ENCODE peak calls at places on chromosomes 12 and 14, in nine cellular contexts. N, L, Y, O, U, X, V, B and P are unnamed samples.

GRCh38 chr14:92677087-92677668 is 71.2 kb downstream of the LGMN start:
- DNase-seq in U (peak), N (no peak), L (no peak), X (no peak), V (no peak), O (peak), Y (no peak), B (peak), P (no peak)

GRCh38 chr12:9760699-9761406 is at the start of gene CD69:
- DNase-seq in U (peak), N (no peak), X (no peak), V (no peak), Y (no peak), B (peak), L (no peak), O (peak), P (peak)

GRCh38 chr12:3071107-3071506 is 6.1 kb upstream of the TSPAN9 start:
- DNase-seq in N (no peak), L (no peak), V (no peak), X (no peak), O (no peak), U (no peak), Y (no peak), B (no peak), P (no peak)

GRCh38 chr12:15721716-15722115 is 67.5 kb downstream of the EPS8 start:
- DNase-seq in O (no peak), X (no peak), V (no peak), L (no peak), U (no peak), Y (no peak), N (peak), B (no peak), P (no peak)

GRCh38 chr12:28610401-28611114 is 420.3 kb downstream of the CCDC91 start:
- DNase-seq in B (no peak), L (no peak), V (no peak), N (no peak), O (no peak), X (no peak), Y (no peak), U (no peak), P (no peak)

GRCh38 chr14:51070732-51071131 is 24.2 kb downstream of the TRIM9 start:
- DNase-seq in B (no peak), N (no peak), L (no peak), Y (no peak), X (no peak), U (no peak), O (no peak), V (no peak), P (no peak)

GRCh38 chr12:115135800-115136211 is 451.8 kb upstream of the TBX3 start:
- DNase-seq in L (peak), O (no peak), N (peak), U (no peak), Y (no peak), V (no peak), B (no peak), X (peak), P (no peak)

GRCh38 chr12:56993346-56993745 is 13.0 kb downstream of the ZBTB39 start:
- DNase-seq in B (no peak), O (peak), X (no peak), Y (no peak), L (no peak), V (no peak), N (no peak), U (no peak), P (no peak)

GRCh38 chr14:79972230-79972629 is 239.1 kb downstream of the DIO2 start:
- DNase-seq in N (no peak), L (no peak), B (no peak), Y (no peak), V (no peak), X (no peak), O (no peak), U (no peak), P (no peak)

GRCh38 chr14:89902876-89903275 is 51.7 kb downstream of the EFCAB11 start:
- DNase-seq in V (no peak), X (no peak), Y (no peak), U (no peak), N (no peak), O (no peak), B (no peak), L (no peak), P (no peak)

GRCh38 chr14:24065408-24065807 is 6.0 kb upstream of the CPNE6 start:
- DNase-seq in V (no peak), N (no peak), O (no peak), Y (no peak), X (no peak), L (no peak), U (no peak), B (no peak), P (no peak)

GRCh38 chr14:65164068-65164824 is 61.9 kb upstream of the MAX start:
- DNase-seq in N (peak), O (peak), L (no peak), Y (peak), V (peak), B (peak), X (peak), U (peak), P (no peak)

GRCh38 chr12:53757095-53757770 is 5.5 kb upstream of the CISTR start:
- DNase-seq in Y (peak), N (peak), L (peak), X (peak), U (peak), O (peak), B (peak), V (no peak), P (peak)

GRCh38 chr14:91693342-91693741 is 38.5 kb downstream of the CATSPERB start:
- DNase-seq in U (no peak), O (no peak), V (peak), Y (no peak), N (no peak), B (no peak), X (no peak), L (no peak), P (no peak)

GRCh38 chr12:3698218-3698974 is 54.5 kb downstream of the CRACR2A start:
- DNase-seq in Y (peak), B (no peak), L (no peak), O (no peak), U (no peak), N (peak), V (peak), X (no peak), P (no peak)

GRCh38 chr14:23621204-23621931 is 14.8 kb upstream of the DHRS2 start:
- DNase-seq in X (no peak), L (no peak), B (no peak), O (no peak), U (no peak), Y (no peak), N (no peak), V (no peak), P (no peak)

GRCh38 chr12:30877110-30877875 is 49.3 kb upstream of the TSPAN11 start:
- DNase-seq in V (no peak), L (no peak), N (no peak), Y (no peak), X (no peak), O (no peak), B (no peak), U (no peak), P (no peak)

GRCh38 chr14:53956427-53957201 is at the start of gene BMP4:
- DNase-seq in Y (no peak), N (peak), X (peak), B (no peak), V (no peak), O (peak), L (peak), U (no peak), P (no peak)